ENCODE peak calls at places on chromosomes 13 and 19, in nine cellular contexts. B is neural progenitor cell, X is breast epithelium, P is endothelial cell, J is psoas muscle, H is ascending aorta, W is Calu3, T is cardiac muscle cell, E is progenitor cell of endocrine pancreas. U is an unnamed sample.

GRCh38 chr19:23437901-23438300 is 42.6 kb upstream of the ZNF91 start:
- DNase-seq in B (no peak), X (no peak), P (no peak), J (no peak), H (no peak), W (no peak), T (no peak), E (no peak), U (no peak)

GRCh38 chr13:21917046-21918010 is 246.5 kb downstream of the FGF9 start:
- DNase-seq in B (no peak), X (no peak), P (no peak), J (no peak), H (no peak), W (no peak), T (no peak), E (no peak), U (no peak)

GRCh38 chr19:44282846-44283245 is 22.0 kb downstream of the ZNF235 start:
- DNase-seq in B (no peak), X (no peak), P (no peak), J (no peak), H (no peak), W (no peak), T (no peak), E (no peak), U (no peak)

GRCh38 chr19:14563989-14564650 is 7.7 kb downstream of the NDUFB7 start:
- DNase-seq in B (peak), X (no peak), P (no peak), J (peak), H (no peak), W (no peak), T (peak), E (no peak), U (no peak)

GRCh38 chr13:73223372-73223781 is 164.6 kb downstream of the KLF5 start:
- DNase-seq in B (no peak), X (no peak), P (no peak), J (no peak), H (no peak), W (no peak), T (no peak), E (no peak), U (no peak)

GRCh38 chr13:78607409-78608253 is 4.3 kb upstream of the POU4F1 start:
- DNase-seq in B (peak), X (no peak), P (no peak), J (no peak), H (no peak), W (no peak), T (no peak), E (no peak), U (no peak)

GRCh38 chr19:19674315-19674714 is 5.7 kb downstream of the ZNF101 start:
- DNase-seq in B (no peak), X (no peak), P (no peak), J (no peak), H (no peak), W (no peak), T (no peak), E (no peak), U (peak)

GRCh38 chr19:17237747-17238706 is 7.7 kb downstream of the NR2F6 start:
- DNase-seq in B (no peak), X (no peak), P (no peak), J (no peak), H (no peak), W (no peak), T (no peak), E (no peak), U (no peak)

GRCh38 chr19:32068805-32069204 is 276.6 kb upstream of the ZNF507 start:
- DNase-seq in B (no peak), X (no peak), P (no peak), J (no peak), H (no peak), W (no peak), T (no peak), E (no peak), U (no peak)

GRCh38 chr13:112449545-112449930 is 73.4 kb downstream of the SPACA7 start:
- DNase-seq in B (no peak), X (no peak), P (no peak), J (no peak), H (no peak), W (no peak), T (no peak), E (no peak), U (peak)

GRCh38 chr19:17806945-17807344 is 12.0 kb downstream of the B3GNT3 start:
- DNase-seq in B (no peak), X (no peak), P (no peak), J (no peak), H (no peak), W (no peak), T (no peak), E (no peak), U (no peak)

GRCh38 chr13:75621147-75621546 is 15.0 kb upstream of the LMO7 start:
- DNase-seq in B (no peak), X (no peak), P (no peak), J (no peak), H (no peak), W (no peak), T (peak), E (no peak), U (no peak)

GRCh38 chr19:56272448-56272847 is at the start of gene EDDM13:
- DNase-seq in B (no peak), X (no peak), P (no peak), J (no peak), H (no peak), W (no peak), T (no peak), E (no peak), U (no peak)

GRCh38 chr13:27007166-27007565 is 164.4 kb downstream of the USP12 start:
- DNase-seq in B (peak), X (no peak), P (no peak), J (no peak), H (no peak), W (no peak), T (no peak), E (no peak), U (no peak)

GRCh38 chr13:40386586-40386985 is 279.9 kb downstream of the FOXO1 start:
- DNase-seq in B (no peak), X (no peak), P (no peak), J (no peak), H (no peak), W (no peak), T (no peak), E (no peak), U (no peak)

GRCh38 chr19:55247621-55248099 is 11.2 kb downstream of the PPP6R1 start:
- DNase-seq in B (no peak), X (peak), P (no peak), J (peak), H (no peak), W (peak), T (peak), E (no peak), U (no peak)

GRCh38 chr19:33905473-33905936 is 108.8 kb downstream of the KCTD15 start:
- DNase-seq in B (peak), X (no peak), P (peak), J (peak), H (no peak), W (peak), T (peak), E (peak), U (no peak)

GRCh38 chr13:25980255-25980654 is 71.6 kb downstream of the SHISA2 start:
- DNase-seq in B (peak), X (no peak), P (peak), J (no peak), H (no peak), W (peak), T (peak), E (no peak), U (no peak)

GRCh38 chr19:42879613-42880012 is at the start of gene PSG1:
- DNase-seq in B (no peak), X (no peak), P (no peak), J (no peak), H (no peak), W (no peak), T (no peak), E (no peak), U (no peak)

GRCh38 chr19:10141479-10141878 is 21.8 kb upstream of the EIF3G start:
- DNase-seq in B (no peak), X (no peak), P (no peak), J (no peak), H (no peak), W (no peak), T (no peak), E (no peak), U (no peak)

GRCh38 chr13:30052127-30052526 is 201.7 kb upstream of the UBL3 start:
- DNase-seq in B (peak), X (no peak), P (peak), J (no peak), H (no peak), W (no peak), T (peak), E (no peak), U (no peak)

GRCh38 chr19:55678121-55678671 is 3.2 kb downstream of the EPN1 start:
- DNase-seq in B (no peak), X (no peak), P (no peak), J (no peak), H (peak), W (no peak), T (no peak), E (no peak), U (peak)

GRCh38 chr13:80550856-80551532 is 210.1 kb upstream of the SPRY2 start:
- DNase-seq in B (no peak), X (no peak), P (no peak), J (no peak), H (no peak), W (no peak), T (peak), E (no peak), U (no peak)

GRCh38 chr13:107373551-107373950 is 805.6 kb upstream of the ARGLU1 start:
- DNase-seq in B (peak), X (no peak), P (no peak), J (no peak), H (no peak), W (no peak), T (peak), E (no peak), U (no peak)

GRCh38 chr13:48749699-48750473 is 96.2 kb downstream of the CYSLTR2 start:
- DNase-seq in B (peak), X (no peak), P (peak), J (peak), H (peak), W (peak), T (peak), E (peak), U (peak)
- TF ChIP-seq CTCF in B (peak), X (no peak), P (no peak), J (peak), H (peak), W (peak), T (peak), E (peak), U (peak)

GRCh38 chr19:16117594-16118033 is 5.9 kb downstream of the RAB8A start:
- DNase-seq in B (no peak), X (no peak), P (no peak), J (no peak), H (no peak), W (no peak), T (no peak), E (no peak), U (no peak)

GRCh38 chr19:16115309-16116039 is 3.8 kb downstream of the RAB8A start:
- DNase-seq in B (no peak), X (no peak), P (no peak), J (no peak), H (no peak), W (no peak), T (no peak), E (no peak), U (no peak)

GRCh38 chr19:16121141-16121540 is 9.5 kb downstream of the RAB8A start:
- DNase-seq in B (no peak), X (no peak), P (no peak), J (no peak), H (no peak), W (no peak), T (no peak), E (no peak), U (no peak)

GRCh38 chr19:16116067-16116466 is 4.4 kb downstream of the RAB8A start:
- DNase-seq in B (no peak), X (no peak), P (no peak), J (no peak), H (no peak), W (no peak), T (no peak), E (no peak), U (no peak)

DNA sequence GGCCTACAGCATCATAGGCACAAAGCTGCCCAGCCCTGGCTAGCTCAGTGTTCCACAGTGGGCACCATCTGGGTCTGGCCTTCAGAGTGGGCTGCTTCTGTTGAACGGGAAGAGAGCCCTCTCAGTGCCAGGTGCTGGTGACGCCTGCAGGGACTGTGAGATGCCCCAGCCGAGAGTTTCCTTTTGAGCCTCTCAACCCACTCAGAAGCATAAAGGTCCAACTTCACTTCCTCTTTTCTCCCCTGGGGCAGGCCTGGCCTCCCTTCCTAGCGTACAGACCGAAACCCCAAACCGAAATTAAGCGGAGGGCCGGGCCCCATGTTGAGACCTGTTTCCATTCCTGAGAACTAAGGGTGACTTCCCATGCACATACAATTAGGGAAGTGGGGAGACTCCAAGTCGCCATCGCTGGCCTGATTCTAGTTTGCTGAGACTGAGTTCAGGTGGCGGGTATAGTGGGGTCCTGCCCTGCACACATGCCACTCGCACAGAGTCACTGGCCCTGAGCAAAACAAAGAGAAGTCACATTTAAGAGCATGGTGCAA is 6.9 kb downstream of the RAB8A start:
- DNase-seq in B (no peak), X (no peak), P (no peak), J (no peak), H (no peak), W (no peak), T (no peak), E (no peak), U (peak)
- TF ChIP-seq CTCF in B (no peak), X (no peak), P (no peak), J (no peak), H (no peak), W (no peak), T (no peak), E (no peak), U (no peak)

GRCh38 chr19:6298413-6298812 is 18.6 kb upstream of the MLLT1 start:
- DNase-seq in B (no peak), X (no peak), P (no peak), J (no peak), H (no peak), W (no peak), T (no peak), E (no peak), U (no peak)
- TF ChIP-seq CTCF in B (no peak), X (no peak), P (no peak), J (no peak), H (no peak), W (no peak), T (no peak), E (no peak), U (no peak)

GRCh38 chr13:110037925-110038573 is 251.7 kb upstream of the IRS2 start:
- DNase-seq in B (no peak), X (no peak), P (no peak), J (no peak), H (no peak), W (no peak), T (no peak), E (no peak), U (no peak)

GRCh38 chr13:110030394-110030928 is 244.1 kb upstream of the IRS2 start:
- DNase-seq in B (no peak), X (no peak), P (no peak), J (no peak), H (no peak), W (no peak), T (no peak), E (no peak), U (no peak)

GRCh38 chr13:110034031-110034430 is 247.6 kb upstream of the IRS2 start:
- DNase-seq in B (no peak), X (no peak), P (no peak), J (no peak), H (no peak), W (no peak), T (no peak), E (no peak), U (no peak)

GRCh38 chr13:110036060-110036459 is 249.7 kb upstream of the IRS2 start:
- DNase-seq in B (no peak), X (no peak), P (no peak), J (no peak), H (no peak), W (no peak), T (no peak), E (no peak), U (no peak)
- TF ChIP-seq CTCF in B (no peak), X (no peak), P (no peak), J (no peak), H (no peak), W (no peak), T (no peak), E (no peak), U (no peak)

GRCh38 chr13:43804461-43805070 is 17.8 kb upstream of the ENOX1 start:
- DNase-seq in B (peak), X (no peak), P (peak), J (no peak), H (no peak), W (peak), T (peak), E (no peak), U (no peak)
- TF ChIP-seq CTCF in B (peak), X (peak), P (peak), J (peak), H (peak), W (no peak), T (peak), E (peak), U (peak)

GRCh38 chr13:36815069-36815468 is 4.0 kb upstream of the RFXAP start:
- DNase-seq in B (no peak), X (no peak), P (no peak), J (no peak), H (no peak), W (no peak), T (no peak), E (no peak), U (no peak)
- TF ChIP-seq CTCF in B (peak), X (no peak), P (peak), J (no peak), H (peak), W (no peak), T (peak), E (peak), U (no peak)

GRCh38 chr19:50817941-50818858 is 5.4 kb downstream of the KLK1 start:
- DNase-seq in B (peak), X (no peak), P (peak), J (peak), H (no peak), W (peak), T (peak), E (peak), U (no peak)

GRCh38 chr19:50808856-50809255 is 14.7 kb downstream of the KLK1 start:
- DNase-seq in B (no peak), X (no peak), P (no peak), J (no peak), H (no peak), W (no peak), T (no peak), E (no peak), U (no peak)

GRCh38 chr19:50814883-50815282 is 8.7 kb downstream of the KLK1 start:
- DNase-seq in B (no peak), X (no peak), P (no peak), J (no peak), H (no peak), W (no peak), T (no peak), E (no peak), U (no peak)

GRCh38 chr19:50815443-50815842 is 8.1 kb downstream of the KLK1 start:
- DNase-seq in B (no peak), X (no peak), P (no peak), J (no peak), H (no peak), W (no peak), T (no peak), E (no peak), U (no peak)

DNA sequence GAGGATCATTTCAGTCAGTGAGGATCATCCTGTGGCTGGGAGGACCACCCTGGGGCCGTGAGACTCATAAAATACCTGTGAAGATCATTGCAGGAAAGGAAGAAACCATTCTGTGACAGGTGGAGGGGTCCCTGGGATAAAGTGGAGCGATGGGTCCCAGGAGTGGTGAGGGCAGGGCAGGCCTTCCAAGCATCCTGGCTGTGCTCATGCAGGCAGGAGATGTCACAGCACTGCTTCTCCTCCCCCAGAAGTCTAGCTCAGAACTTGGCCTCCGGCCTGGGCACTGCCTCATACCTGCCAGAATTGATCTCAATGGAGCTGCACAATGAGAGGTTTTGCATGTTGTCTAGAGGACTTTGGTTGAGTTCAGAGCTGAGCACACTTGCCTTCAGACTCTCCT is 11.1 kb downstream of the KLK1 start:
- DNase-seq in B (no peak), X (no peak), P (no peak), J (no peak), H (no peak), W (no peak), T (no peak), E (no peak), U (no peak)
- TF ChIP-seq CTCF in B (no peak), X (no peak), P (no peak), J (no peak), H (no peak), W (no peak), T (no peak), E (no peak), U (no peak)